ENCODE peak calls at places on chromosomes 12 and 14, in four cellular contexts. U, X, N and J are unnamed samples.

GRCh38 chr14:68109132-68109531 is 289.6 kb downstream of the RAD51B start:
- DNase-seq in N (no peak), X (no peak), U (no peak), J (no peak)

GRCh38 chr14:72261068-72261467 is 328.8 kb downstream of the RGS6 start:
- DNase-seq in U (no peak), N (no peak), X (no peak), J (no peak)

GRCh38 chr12:11991604-11992003 is 79.1 kb upstream of the BCL2L14 start:
- DNase-seq in U (no peak), X (no peak), N (no peak), J (no peak)

GRCh38 chr12:58668831-58669230 is 251.5 kb downstream of the LRIG3 start:
- DNase-seq in U (no peak), X (no peak), N (no peak), J (no peak)

GRCh38 chr12:44874981-44875416 is 1.1 kb downstream of the NELL2 start:
- DNase-seq in U (no peak), X (no peak), N (no peak), J (no peak)

GRCh38 chr14:99476864-99477263 is 3.8 kb downstream of the SETD3 start:
- DNase-seq in X (no peak), N (no peak), U (no peak), J (no peak)

GRCh38 chr12:13223176-13223806 is 26.8 kb downstream of the EMP1 start:
- DNase-seq in U (peak), N (no peak), X (no peak), J (no peak)

GRCh38 chr12:32440120-32440865 is 40.9 kb downstream of the FGD4 start:
- DNase-seq in N (no peak), X (no peak), U (no peak), J (no peak)

GRCh38 chr14:32102152-32102787 is 25.2 kb downstream of the ARHGAP5 start:
- DNase-seq in U (no peak), X (no peak), N (no peak), J (no peak)

GRCh38 chr14:69154779-69155178 is 1.9 kb upstream of the DCAF5 start:
- DNase-seq in X (no peak), N (no peak), U (peak), J (no peak)

GRCh38 chr12:43676183-43676813 is 82.3 kb downstream of the PUS7L start:
- DNase-seq in U (peak), X (peak), N (no peak), J (peak)

GRCh38 chr12:114681149-114681849 is 2.7 kb downstream of the TBX3 start:
- DNase-seq in U (no peak), X (no peak), N (no peak), J (no peak)

GRCh38 chr14:33362934-33363333 is 424.3 kb downstream of the NPAS3 start:
- DNase-seq in N (no peak), U (no peak), X (no peak), J (no peak)

GRCh38 chr14:76918176-76918750 is 92.1 kb downstream of the LRRC74A start:
- DNase-seq in X (no peak), N (no peak), U (no peak), J (no peak)

GRCh38 chr14:49919825-49920224 is 26.9 kb downstream of the ARF6 start:
- DNase-seq in U (no peak), X (no peak), N (no peak), J (no peak)

GRCh38 chr14:104130974-104131651 is 7.3 kb upstream of the KIF26A start:
- DNase-seq in X (no peak), U (peak), N (no peak), J (no peak)

GRCh38 chr14:30521899-30522736 is 36.8 kb upstream of the G2E3 start:
- DNase-seq in N (no peak), X (peak), U (peak), J (peak)

GRCh38 chr14:37114039-37114438 is 58.4 kb downstream of the SLC25A21 start:
- DNase-seq in X (no peak), N (no peak), U (no peak), J (no peak)

GRCh38 chr12:81440001-81440400 is 319.1 kb downstream of the PPFIA2 start:
- DNase-seq in N (no peak), X (no peak), U (no peak), J (no peak)

GRCh38 chr14:81296263-81296923 is 75.6 kb upstream of the GTF2A1 start:
- DNase-seq in N (no peak), X (no peak), U (no peak), J (no peak)

GRCh38 chr12:49342914-49343731 is 3.6 kb upstream of the DNAJC22 start:
- DNase-seq in N (no peak), U (no peak), X (no peak), J (no peak)

GRCh38 chr14:104049576-104050240 is 35.8 kb upstream of the ASPG start:
- DNase-seq in X (no peak), N (no peak), U (no peak), J (no peak)

GRCh38 chr12:4221157-4221556 is 52.4 kb upstream of the CCND2 start:
- DNase-seq in X (no peak), N (no peak), U (no peak), J (no peak)

GRCh38 chr12:49461221-49461620 is 77.6 kb upstream of the KCNH3 start:
- DNase-seq in U (no peak), N (no peak), X (no peak), J (no peak)

GRCh38 chr12:2651061-2651965 is 143.5 kb upstream of the FKBP4 start:
- DNase-seq in X (no peak), U (no peak), N (no peak), J (no peak)

GRCh38 chr14:67168110-67168441 is 21.2 kb upstream of the GARIN2 start:
- DNase-seq in U (no peak), N (no peak), X (no peak), J (no peak)

GRCh38 chr14:95523818-95524448 is 7.5 kb upstream of the SYNE3 start:
- DNase-seq in U (peak), N (no peak), X (no peak), J (peak)

GRCh38 chr14:91308337-91308736 is 63.8 kb upstream of the GPR68 start:
- DNase-seq in N (no peak), X (no peak), U (no peak), J (no peak)

GRCh38 chr12:89126712-89127111 is 225.6 kb downstream of the DUSP6 start:
- DNase-seq in U (no peak), X (no peak), N (no peak), J (no peak)

GRCh38 chr14:37406095-37406494 is 189.0 kb downstream of the FOXA1 start:
- DNase-seq in N (no peak), X (no peak), U (no peak), J (no peak)

GRCh38 chr12:6550294-6551062 is 5.4 kb downstream of the IFFO1 start:
- DNase-seq in N (no peak), U (no peak), X (no peak), J (no peak)

GRCh38 chr14:106013879-106014376 is 487.5 kb downstream of the TMEM121 start:
- DNase-seq in X (no peak), U (no peak), N (no peak), J (no peak)

GRCh38 chr14:73235531-73236155 is 1.7 kb upstream of the PAPLN start:
- DNase-seq in X (no peak), U (no peak), N (peak), J (no peak)

GRCh38 chr12:2693204-2693860 is 101.4 kb upstream of the FKBP4 start:
- DNase-seq in X (peak), N (no peak), U (no peak), J (no peak)

GRCh38 chr12:131094831-131095805 is 141.4 kb downstream of the ADGRD1 start:
- DNase-seq in U (no peak), X (no peak), N (no peak), J (no peak)

GRCh38 chr12:77324763-77325468 is 259.5 kb upstream of the E2F7 start:
- DNase-seq in N (peak), X (peak), U (peak), J (peak)

GRCh38 chr12:57160741-57161140 is 13.3 kb upstream of the LRP1-AS start:
- DNase-seq in U (no peak), X (no peak), N (no peak), J (no peak)

GRCh38 chr12:57161491-57161890 is 14.1 kb upstream of the LRP1-AS start:
- DNase-seq in X (no peak), U (no peak), N (no peak), J (no peak)

GRCh38 chr12:57158665-57159064 is 11.2 kb upstream of the LRP1-AS start:
- DNase-seq in X (no peak), N (no peak), U (no peak), J (no peak)

GRCh38 chr12:57159341-57159740 is 11.9 kb upstream of the LRP1-AS start:
- DNase-seq in N (no peak), X (no peak), U (no peak), J (no peak)

DNA sequence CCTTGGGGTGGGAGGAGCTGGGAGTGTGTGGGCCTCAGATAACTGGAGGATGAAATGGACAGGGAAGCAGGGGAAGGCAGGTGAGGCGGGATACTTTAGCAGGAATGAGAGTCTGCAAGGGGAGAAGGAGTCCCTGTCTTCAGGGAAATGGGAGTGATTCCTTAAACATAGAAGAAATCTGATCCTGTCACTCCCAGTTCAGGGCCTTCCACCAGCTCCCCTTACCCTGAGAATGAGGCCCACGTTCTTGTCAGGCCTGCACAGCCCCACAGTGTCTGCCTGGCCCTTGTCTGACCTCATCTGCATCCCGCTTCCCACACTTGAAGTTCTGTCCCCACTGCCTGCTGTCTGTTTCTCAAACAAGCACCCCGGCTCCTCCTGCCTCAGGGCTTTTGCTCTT is 12.6 kb upstream of the LRP1-AS start:
- DNase-seq in U (no peak), N (no peak), X (no peak), J (no peak)
- TF ChIP-seq ZNF274 in U (no peak), N (no peak), X (no peak), J (no peak)

DNA sequence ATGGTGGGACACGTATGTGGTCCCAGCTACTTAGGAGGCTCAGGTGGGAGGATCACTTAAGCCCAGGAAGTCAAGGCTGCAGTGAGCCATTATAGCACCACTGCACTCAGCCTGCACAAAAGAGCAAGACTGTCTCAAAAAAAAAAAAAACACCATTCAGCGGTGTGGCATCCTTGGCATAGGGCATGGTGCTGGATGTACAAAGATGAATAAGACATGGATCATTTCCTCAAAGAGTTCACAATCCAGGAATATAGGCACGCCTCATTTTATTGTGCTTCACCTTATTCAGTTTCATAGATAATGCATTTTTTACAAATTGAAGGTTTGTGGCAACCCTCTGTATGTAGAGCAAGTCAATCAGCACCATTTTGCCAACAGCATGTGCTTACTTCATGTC is 6.4 kb downstream of the CINP start:
- DNase-seq in U (no peak), N (no peak), X (no peak), J (no peak)
- TF ChIP-seq FOSL1 in U (no peak), N (no peak), X (no peak), J (no peak)

GRCh38 chr14:39683711-39684110 is 251.5 kb upstream of the FBXO33 start:
- DNase-seq in N (no peak), U (no peak), X (no peak), J (no peak)

GRCh38 chr14:39682000-39682399 is 249.8 kb upstream of the FBXO33 start:
- DNase-seq in N (no peak), X (no peak), U (no peak), J (no peak)

GRCh38 chr14:39682563-39682962 is 250.3 kb upstream of the FBXO33 start:
- DNase-seq in N (no peak), X (no peak), U (no peak), J (no peak)

GRCh38 chr14:39680777-39681176 is 248.5 kb upstream of the FBXO33 start:
- DNase-seq in N (no peak), U (no peak), X (no peak), J (no peak)
- TF ChIP-seq ZNF274 in N (no peak), U (no peak), X (no peak), J (no peak)

DNA sequence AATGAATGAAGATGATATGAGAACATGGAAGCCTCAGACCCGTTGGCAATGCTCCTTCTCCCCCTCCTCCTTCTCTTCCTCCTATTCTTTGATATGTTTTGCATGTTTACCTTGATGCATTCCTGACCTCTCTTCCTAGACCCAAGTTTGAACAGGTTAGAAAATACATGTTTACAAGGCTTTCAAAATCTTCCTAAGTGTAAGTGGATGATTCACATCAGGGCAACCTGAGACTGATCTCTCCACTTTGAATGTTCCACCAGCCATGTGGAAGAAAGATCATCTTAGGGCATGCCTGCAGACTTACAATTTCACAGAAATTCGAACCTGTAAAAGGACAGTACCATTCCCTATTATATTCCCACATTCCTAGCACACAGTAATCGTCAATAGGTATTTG is 18.0 kb upstream of the LDHB start:
- DNase-seq in U (no peak), X (no peak), N (no peak), J (no peak)
- TF ChIP-seq FOSL1 in U (no peak), X (no peak), N (no peak), J (no peak)